ENCODE peak calls at places on chromosomes 7 and 10, in six cellular contexts. G, T, D, F, J and C are unnamed samples.

GRCh38 chr7:40015790-40016296 is 65.8 kb downstream of the CDK13 start:
- DNase-seq in T (no peak), D (no peak), G (no peak), J (no peak), F (peak), C (peak)

GRCh38 chr7:101118856-101119255 is 8.0 kb upstream of the SERPINE1 start:
- DNase-seq in J (no peak), D (no peak), F (no peak), T (no peak), G (no peak), C (no peak)

GRCh38 chr7:1689356-1689755 is 19.3 kb downstream of the ELFN1 start:
- DNase-seq in J (no peak), F (no peak), G (no peak), D (no peak), T (no peak), C (no peak)

GRCh38 chr7:99628471-99629465 is 12.0 kb downstream of the ZSCAN25 start:
- DNase-seq in D (no peak), J (no peak), F (no peak), G (no peak), T (no peak), C (no peak)

GRCh38 chr10:22851865-22852239 is 76.0 kb upstream of the ARMC3 start:
- DNase-seq in G (no peak), T (no peak), J (no peak), F (no peak), D (no peak), C (no peak)

GRCh38 chr10:84156768-84157167 is 16.8 kb upstream of the GPR15LG start:
- DNase-seq in J (peak), T (no peak), F (peak), G (no peak), D (no peak), C (no peak)

GRCh38 chr7:141460781-141461715 is 90.2 kb upstream of the AGK start:
- DNase-seq in T (no peak), D (no peak), G (no peak), F (no peak), J (no peak), C (no peak)

GRCh38 chr7:69699949-69700715 is 101.9 kb downstream of the AUTS2 start:
- DNase-seq in F (no peak), D (no peak), J (no peak), T (no peak), G (no peak), C (no peak)

GRCh38 chr7:13724631-13725566 is 264.6 kb downstream of the ETV1 start:
- DNase-seq in J (no peak), G (no peak), T (no peak), F (peak), D (no peak), C (no peak)

GRCh38 chr7:988426-988911 is 5.5 kb downstream of the CYP2W1 start:
- DNase-seq in G (no peak), J (no peak), D (no peak), F (peak), T (no peak), C (no peak)

GRCh38 chr7:32266932-32267475 is 196.8 kb upstream of the PDE1C start:
- DNase-seq in G (no peak), F (no peak), J (no peak), T (no peak), D (no peak), C (no peak)

GRCh38 chr7:133484135-133484534 is 231.3 kb downstream of the EXOC4 start:
- DNase-seq in J (peak), D (no peak), T (no peak), F (no peak), G (no peak), C (no peak)

GRCh38 chr7:3955026-3955425 is 654.0 kb downstream of the SDK1 start:
- DNase-seq in F (no peak), T (no peak), J (no peak), D (no peak), G (no peak), C (no peak)

GRCh38 chr10:86306628-86307278 is 59.8 kb downstream of the GRID1 start:
- DNase-seq in D (no peak), T (no peak), J (no peak), G (no peak), F (peak), C (no peak)

GRCh38 chr10:95963202-95963991 is 55.6 kb downstream of the CC2D2B start:
- DNase-seq in T (no peak), F (no peak), D (no peak), J (no peak), G (no peak), C (no peak)

GRCh38 chr7:135685306-135686084 is 23.2 kb downstream of the STMP1 start:
- DNase-seq in D (no peak), G (no peak), T (no peak), J (no peak), F (peak), C (no peak)

GRCh38 chr10:77965294-77965693 is 38.7 kb upstream of the DLG5 start:
- DNase-seq in J (no peak), F (peak), D (no peak), T (no peak), G (peak), C (no peak)

GRCh38 chr7:92880212-92881090 is 44.1 kb upstream of the CDK6 start:
- DNase-seq in T (no peak), J (no peak), F (no peak), D (no peak), G (no peak), C (no peak)

GRCh38 chr10:13712799-13713581 is 126.2 kb downstream of the PRPF18 start:
- DNase-seq in J (no peak), T (peak), D (no peak), G (peak), F (peak), C (no peak)

GRCh38 chr10:133461841-133462240 is 8.1 kb downstream of the SCART1 start:
- DNase-seq in G (no peak), J (no peak), T (no peak), D (no peak), F (no peak), C (no peak)

GRCh38 chr7:122626785-122627184 is 72.1 kb downstream of the RNF133 start:
- DNase-seq in T (no peak), J (no peak), F (no peak), D (no peak), G (no peak), C (no peak)

GRCh38 chr7:30927559-30927958 is 15.9 kb downstream of the AQP1 start:
- DNase-seq in F (no peak), G (no peak), J (no peak), D (no peak), T (no peak), C (no peak)

GRCh38 chr10:78062296-78062695 is 28.6 kb downstream of the RPS24 start:
- DNase-seq in T (no peak), G (no peak), F (no peak), D (no peak), J (no peak), C (no peak)

GRCh38 chr10:73209705-73210104 is 37.4 kb downstream of the DNAJC9 start:
- DNase-seq in D (no peak), T (no peak), G (peak), F (peak), J (no peak), C (no peak)

GRCh38 chr7:128210036-128210347 is 31.1 kb upstream of the LEP start:
- DNase-seq in D (no peak), F (no peak), J (no peak), G (no peak), T (no peak), C (no peak)

GRCh38 chr7:17376595-17376994 is 78.1 kb downstream of the AHR start:
- DNase-seq in G (no peak), D (no peak), T (no peak), F (no peak), J (no peak), C (no peak)

GRCh38 chr7:135755351-135755753 is 6.7 kb upstream of the FAM180A start:
- DNase-seq in F (no peak), J (no peak), T (no peak), G (no peak), D (no peak), C (no peak)

GRCh38 chr10:119303886-119304285 is 96.5 kb downstream of the GRK5 start:
- DNase-seq in G (no peak), T (no peak), J (no peak), F (no peak), D (no peak), C (no peak)

GRCh38 chr7:35386816-35387429 is 133.0 kb upstream of the TBX20 start:
- DNase-seq in G (no peak), D (no peak), J (no peak), T (no peak), F (no peak), C (no peak)

GRCh38 chr10:78936412-78937342 is 132.1 kb upstream of the ZMIZ1 start:
- DNase-seq in T (no peak), D (no peak), G (no peak), J (no peak), F (no peak), C (no peak)

GRCh38 chr10:52004342-52004949 is 305.1 kb upstream of the CSTF2T start:
- DNase-seq in G (peak), T (no peak), D (no peak), F (peak), J (no peak), C (no peak)

GRCh38 chr10:51397695-51398094 is 301.7 kb downstream of the CSTF2T start:
- DNase-seq in D (no peak), G (no peak), F (peak), T (peak), J (no peak), C (peak)

GRCh38 chr7:44150966-44151678 is 10.0 kb upstream of the MYL7 start:
- DNase-seq in F (no peak), G (no peak), D (no peak), J (no peak), T (no peak), C (peak)

GRCh38 chr7:76077435-76077834 is 29.5 kb downstream of the MDH2 start:
- DNase-seq in D (no peak), J (no peak), G (no peak), F (no peak), T (no peak), C (no peak)

GRCh38 chr7:5198741-5199140 is 8.7 kb downstream of the WIPI2 start:
- DNase-seq in F (no peak), J (no peak), G (no peak), D (no peak), T (no peak), C (no peak)

GRCh38 chr7:139775829-139776266 is 1.9 kb downstream of the HIPK2 start:
- DNase-seq in F (peak), T (no peak), D (no peak), J (peak), G (peak), C (no peak)

GRCh38 chr10:131311661-131312260 is at the start of gene TCERG1L:
- DNase-seq in J (no peak), D (no peak), G (no peak), T (no peak), F (no peak), C (no peak)

GRCh38 chr7:139771001-139771956 is 6.5 kb downstream of the HIPK2 start:
- DNase-seq in J (no peak), D (no peak), F (peak), G (peak), T (no peak), C (no peak)